ENCODE peak calls at places on chromosomes 3 and 15, in nine cellular contexts. L, Q, B, K, N, A, D, X and E are unnamed samples.

GRCh38 chr3:45806072-45806471 is 9.7 kb upstream of the SLC6A20 start:
- DNase-seq in X (no peak), N (no peak), D (no peak), K (no peak), L (no peak), Q (no peak), A (no peak), B (no peak), E (no peak)

GRCh38 chr15:100099976-100100375 is 241.8 kb downstream of the ADAMTS17 start:
- DNase-seq in N (no peak), L (no peak), D (no peak), B (no peak), X (no peak), K (no peak), Q (no peak), A (no peak), E (no peak)

GRCh38 chr3:102182162-102182561 is 252.7 kb upstream of the ZPLD1 start:
- DNase-seq in K (no peak), N (no peak), B (peak), L (no peak), X (no peak), A (no peak), D (no peak), Q (no peak), E (peak)

GRCh38 chr3:110568246-110568645 is 503.4 kb upstream of the NECTIN3 start:
- DNase-seq in D (no peak), L (no peak), B (peak), K (no peak), N (no peak), Q (no peak), A (peak), X (no peak), E (peak)

GRCh38 chr15:66004618-66005262 is 135.4 kb downstream of the RAB11A start:
- DNase-seq in Q (no peak), D (no peak), A (peak), B (peak), N (no peak), L (peak), X (peak), K (no peak), E (peak)

GRCh38 chr15:82895983-82896382 is 56.5 kb downstream of the HOMER2 start:
- DNase-seq in B (no peak), X (no peak), D (no peak), K (no peak), N (no peak), A (no peak), L (no peak), Q (no peak), E (no peak)

GRCh38 chr3:184908859-184909258 is 96.9 kb downstream of the VPS8 start:
- DNase-seq in Q (no peak), K (no peak), A (no peak), N (no peak), D (no peak), B (no peak), X (no peak), L (no peak), E (no peak)

GRCh38 chr15:70892912-70893560 is 410 bp downstream of the LRRC49 start:
- DNase-seq in K (no peak), B (peak), N (no peak), Q (peak), X (no peak), D (no peak), A (peak), L (peak), E (peak)

GRCh38 chr15:89197503-89197971 is 23.8 kb downstream of the RLBP1 start:
- DNase-seq in D (no peak), L (peak), N (no peak), K (peak), X (peak), Q (no peak), A (peak), B (no peak), E (no peak)

GRCh38 chr3:45962033-45962432 is 18.8 kb downstream of the CXCR6 start:
- DNase-seq in D (no peak), Q (no peak), N (no peak), A (no peak), K (no peak), B (no peak), X (no peak), L (no peak), E (no peak)

GRCh38 chr15:42457445-42458442 is 33.2 kb downstream of the ZNF106 start:
- DNase-seq in Q (peak), B (peak), L (no peak), A (no peak), X (peak), K (peak), D (no peak), N (no peak), E (peak)

GRCh38 chr3:52407779-52408178 is 37.1 kb downstream of the SEMA3G start:
- DNase-seq in N (no peak), L (no peak), D (no peak), X (no peak), Q (no peak), A (no peak), B (no peak), K (no peak), E (no peak)

GRCh38 chr15:85780586-85780985 is 14.1 kb downstream of the KLHL25 start:
- DNase-seq in A (no peak), Q (no peak), B (no peak), K (no peak), N (no peak), L (no peak), X (no peak), D (no peak), E (no peak)

GRCh38 chr3:38618343-38618742 is 31.1 kb downstream of the SCN5A start:
- DNase-seq in K (no peak), X (no peak), N (no peak), D (no peak), L (no peak), Q (no peak), B (no peak), A (no peak), E (no peak)

GRCh38 chr3:119969759-119970158 is 124.5 kb downstream of the GSK3B start:
- DNase-seq in A (peak), K (no peak), D (no peak), B (no peak), X (no peak), L (no peak), N (no peak), Q (no peak), E (no peak)

GRCh38 chr3:128435058-128435457 is 31.6 kb downstream of the DNAJB8 start:
- DNase-seq in Q (no peak), D (no peak), L (no peak), K (no peak), N (no peak), A (no peak), X (no peak), B (no peak), E (no peak)

GRCh38 chr15:88664151-88664778 is 25.4 kb downstream of the ISG20 start:
- DNase-seq in N (peak), X (no peak), K (peak), A (no peak), D (no peak), Q (no peak), B (peak), L (no peak), E (no peak)

GRCh38 chr3:73622135-73622534 is 2.6 kb downstream of the PDZRN3 start:
- DNase-seq in A (no peak), K (no peak), X (peak), B (peak), L (peak), N (no peak), D (peak), Q (peak), E (peak)

GRCh38 chr3:53813876-53814275 is 32.3 kb downstream of the CHDH start:
- DNase-seq in N (no peak), K (no peak), D (no peak), A (no peak), Q (no peak), X (no peak), B (no peak), L (no peak), E (no peak)

GRCh38 chr3:143201066-143201465 is 81.5 kb downstream of the CHST2 start:
- DNase-seq in D (no peak), L (no peak), K (no peak), Q (no peak), B (no peak), A (no peak), X (no peak), N (no peak), E (no peak)

GRCh38 chr3:184160456-184160855 is 5.3 kb downstream of the DVL3 start:
- DNase-seq in K (no peak), L (no peak), X (no peak), N (no peak), B (peak), A (no peak), D (no peak), Q (no peak), E (no peak)

GRCh38 chr15:71508081-71508682 is 302.2 kb upstream of the NR2E3 start:
- DNase-seq in X (no peak), L (no peak), A (peak), D (no peak), Q (no peak), N (no peak), B (no peak), K (no peak), E (no peak)

GRCh38 chr3:138899592-138899991 is 47.3 kb downstream of the FOXL2 start:
- DNase-seq in B (no peak), N (no peak), L (no peak), X (no peak), A (no peak), D (no peak), Q (no peak), K (no peak), E (no peak)